ENCODE peak calls at places on chromosomes 16 and 17, in nine cellular contexts. O is left lung; Q is CD8-positive, alpha-beta T cell; T is ovary; W is colonic mucosa; P is cardiac muscle cell; H is SK-N-SH; F is tibial nerve; N is stomach. K is an unnamed sample.

GRCh38 chr17:50028207-50029120 is 27.4 kb upstream of the ITGA3 start:
- DNase-seq in O (peak; percentile 84), Q (no peak), T (no peak), W (no peak), P (peak; percentile 46), H (peak; percentile 46), F (no peak), N (no peak), K (peak; percentile 87)

GRCh38 chr17:27756467-27757371 is 43.6 kb downstream of the NOS2 start:
- DNase-seq in O (no peak), Q (no peak), T (no peak), W (peak; percentile 58), P (peak; percentile 62), H (peak; percentile 53), F (peak; percentile 55), N (peak; percentile 69), K (peak; percentile 42)

GRCh38 chr17:40552806-40553693 is 12.2 kb downstream of the CCR7 start:
- DNase-seq in O (no peak), Q (no peak), T (no peak), W (peak; percentile 17), P (no peak), H (no peak), F (no peak), N (peak; percentile 20), K (peak; percentile 67)

GRCh38 chr16:1871974-1872635 is at the start of gene MEIOB:
- DNase-seq in O (no peak), Q (no peak), T (peak; percentile 31), W (peak; percentile 63), P (peak; percentile 59), H (peak; percentile 92), F (no peak), N (no peak), K (no peak)

GRCh38 chr16:11333696-11334095 is 11.6 kb upstream of the RMI2 start:
- DNase-seq in O (no peak), Q (no peak), T (no peak), W (no peak), P (no peak), H (no peak), F (no peak), N (no peak), K (no peak)

GRCh38 chr17:80429356-80430275 is 14.6 kb downstream of the ENDOV start:
- DNase-seq in O (peak; percentile 66), Q (no peak), T (no peak), W (no peak), P (no peak), H (no peak), F (no peak), N (no peak), K (peak; percentile 60)

GRCh38 chr16:6377956-6378355 is 954.7 kb upstream of the RBFOX1 start:
- DNase-seq in O (no peak), Q (no peak), T (no peak), W (no peak), P (no peak), H (no peak), F (no peak), N (no peak), K (no peak)

GRCh38 chr17:75814900-75815373 is 29.3 kb downstream of the UNC13D start:
- DNase-seq in O (peak; percentile 70), Q (no peak), T (no peak), W (no peak), P (no peak), H (peak; percentile 47), F (no peak), N (no peak), K (no peak)

GRCh38 chr17:44030482-44030881 is 15.7 kb upstream of the TMEM101 start:
- DNase-seq in O (no peak), Q (no peak), T (no peak), W (no peak), P (no peak), H (no peak), F (no peak), N (no peak), K (no peak)

GRCh38 chr17:55435408-55435807 is 13.8 kb upstream of the MMD start:
- DNase-seq in O (no peak), Q (no peak), T (no peak), W (no peak), P (no peak), H (no peak), F (no peak), N (no peak), K (no peak)

GRCh38 chr17:55440391-55440790 is 18.8 kb upstream of the MMD start:
- DNase-seq in O (no peak), Q (no peak), T (no peak), W (no peak), P (no peak), H (peak; percentile 65), F (no peak), N (no peak), K (no peak)

GRCh38 chr17:55434721-55435120 is 13.1 kb upstream of the MMD start:
- DNase-seq in O (no peak), Q (no peak), T (no peak), W (no peak), P (no peak), H (no peak), F (no peak), N (no peak), K (no peak)

GRCh38 chr17:55436224-55437164 is 14.9 kb upstream of the MMD start:
- DNase-seq in O (no peak), Q (no peak), T (no peak), W (no peak), P (no peak), H (peak; percentile 34), F (no peak), N (no peak), K (no peak)

DNA sequence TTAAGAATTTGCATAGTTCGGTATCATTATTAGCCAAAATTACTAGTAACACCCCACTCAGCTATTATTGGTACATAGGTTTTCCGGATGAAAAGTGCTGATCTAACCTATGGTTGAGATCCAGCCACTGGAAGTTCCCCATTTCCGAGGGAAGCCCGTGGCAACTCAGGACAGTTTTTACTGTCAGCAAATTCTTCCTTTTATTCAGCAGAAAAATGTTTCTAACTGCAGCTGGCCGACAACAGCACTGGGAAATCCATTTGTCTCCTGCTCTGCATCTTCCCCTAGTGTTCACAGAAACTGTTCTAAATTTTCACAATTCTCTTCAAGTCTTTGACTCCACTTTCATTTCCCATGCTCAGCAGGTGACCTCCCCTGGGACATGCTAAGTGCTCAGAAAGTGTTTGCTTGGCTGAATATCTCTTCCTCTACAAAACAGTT is 15.6 kb upstream of the MMD start:
- DNase-seq in O (no peak), Q (no peak), T (no peak), W (no peak), P (no peak), H (no peak), F (no peak), N (no peak), K (no peak)
- TF ChIP-seq CTCF in O (no peak), Q (no peak), T (no peak), W (no peak), P (no peak), H (no peak), F (no peak), N (no peak), K (no peak)

GRCh38 chr17:18236494-18236893 is 11.1 kb downstream of the LLGL1 start:
- DNase-seq in O (no peak), Q (no peak), T (no peak), W (no peak), P (no peak), H (no peak), F (no peak), N (no peak), K (no peak)
- H3K4me3 ChIP-seq in O (no peak overlapping the region), Q (no peak overlapping the region), T (no peak overlapping the region), W (no peak overlapping the region), P (no peak overlapping the region), H (no peak overlapping the region), F (no peak overlapping the region), N (no peak overlapping the region), K (no peak overlapping the region)

GRCh38 chr17:6632530-6632929 is 8.0 kb downstream of the KIAA0753 start:
- DNase-seq in O (no peak), Q (no peak), T (no peak), W (no peak), P (no peak), H (no peak), F (no peak), N (no peak), K (no peak)
- H3K27ac ChIP-seq in O (no peak overlapping the region), Q (no peak overlapping the region), T (no peak overlapping the region), W (no peak overlapping the region), P (no peak overlapping the region), H (no peak overlapping the region), F (no peak overlapping the region), N (no peak overlapping the region), K (no peak overlapping the region)

GRCh38 chr17:37710344-37710886 is 34.4 kb downstream of the HNF1B start:
- DNase-seq in O (no peak), Q (no peak), T (no peak), W (peak; percentile 96), P (no peak), H (peak; percentile 40), F (no peak), N (peak; percentile 99), K (no peak)
- TF ChIP-seq CTCF in O (no peak), Q (no peak), T (no peak), W (no peak), P (no peak), H (no peak), F (no peak), N (peak; percentile 23), K (no peak)

GRCh38 chr17:68198931-68199836 is 48.7 kb upstream of the AMZ2 start:
- DNase-seq in O (peak; percentile 81), Q (peak; percentile 49), T (no peak), W (no peak), P (peak; percentile 23), H (peak; percentile 72), F (no peak), N (no peak), K (no peak)
- H3K4me3 ChIP-seq in O (no peak overlapping the region), Q (peak overlapping the region; percentile 56), T (no peak overlapping the region), W (peak overlapping the region; percentile 26), P (peak overlapping the region; percentile 24), H (no peak overlapping the region), F (no peak overlapping the region), N (peak overlapping the region; percentile 46), K (peak overlapping the region; percentile 32)